ENCODE peak calls at places on chromosomes 12 and 14, in five cellular contexts. B, G, J, S and H are unnamed samples. For H3K9me3, the result is how much of the 10 kb centered on the place peaks cover.

GRCh38 chr12:115383668-115384067 is 699.7 kb upstream of the TBX3 start:
- DNase-seq in G (no peak), S (no peak), J (no peak), B (peak), H (peak)

GRCh38 chr14:22432348-22432976 is 156.6 kb downstream of the DAD1 start:
- DNase-seq in S (peak), B (no peak), J (peak), G (no peak), H (no peak)

GRCh38 chr14:72401632-72402428 is 469.6 kb downstream of the RGS6 start:
- DNase-seq in S (no peak), B (no peak), G (no peak), J (no peak), H (no peak)

GRCh38 chr12:109947511-109947910 is 47.4 kb downstream of the TCHP start:
- DNase-seq in J (no peak), B (no peak), S (no peak), G (no peak), H (no peak)

GRCh38 chr12:28253175-28253641 is 63.0 kb downstream of the CCDC91 start:
- DNase-seq in B (no peak), J (no peak), S (no peak), G (no peak), H (no peak)

GRCh38 chr14:49303952-49304516 is 282.1 kb downstream of the RPS29 start:
- DNase-seq in G (no peak), B (no peak), S (peak), J (peak), H (no peak)

GRCh38 chr12:4621511-4621910 is 27.3 kb downstream of the AKAP3 start:
- DNase-seq in J (no peak), S (no peak), G (no peak), B (no peak), H (no peak)

GRCh38 chr12:116878567-116879508 is 2.4 kb downstream of the HRK start:
- DNase-seq in B (no peak), S (no peak), G (no peak), J (no peak), H (no peak)

GRCh38 chr12:108321688-108322087 is 17.4 kb downstream of the CMKLR1 start:
- DNase-seq in S (no peak), G (no peak), B (no peak), J (no peak), H (no peak)

GRCh38 chr12:109773384-109774011 is 59.7 kb downstream of the TRPV4 start:
- DNase-seq in B (no peak), S (no peak), G (no peak), J (peak), H (peak)

GRCh38 chr14:91245029-91245428 is 525 bp upstream of the GPR68 start:
- DNase-seq in G (no peak), B (no peak), J (no peak), S (no peak), H (no peak)

GRCh38 chr12:26135010-26135420 is 10.2 kb upstream of the BHLHE41 start:
- DNase-seq in B (no peak), S (no peak), J (peak), G (no peak), H (no peak)

GRCh38 chr12:57679697-57680096 is 14.2 kb upstream of the OS9 start:
- DNase-seq in J (no peak), S (no peak), B (no peak), G (no peak), H (no peak)

GRCh38 chr12:122356192-122356635 is 66.3 kb downstream of the CLIP1 start:
- DNase-seq in S (peak), J (peak), G (no peak), B (no peak), H (no peak)

GRCh38 chr12:42237853-42238239 is 202 bp downstream of the YAF2 start:
- DNase-seq in G (no peak), J (no peak), B (no peak), S (no peak), H (no peak)

GRCh38 chr12:42235426-42235825 is 2.6 kb downstream of the YAF2 start:
- DNase-seq in S (peak), B (no peak), G (peak), J (peak), H (peak)

GRCh38 chr12:42236017-42236416 is 2.0 kb downstream of the YAF2 start:
- DNase-seq in G (no peak), J (no peak), S (no peak), B (no peak), H (no peak)

GRCh38 chr12:42238240-42239140 is at the start of gene YAF2:
- DNase-seq in B (peak), S (peak), G (peak), J (peak), H (peak)

GRCh38 chr12:42237052-42237852 is 796 bp downstream of the YAF2 start:
- DNase-seq in G (peak), J (peak), B (peak), S (peak), H (peak)
- TF ChIP-seq POLR2A in G (no peak), J (no peak), B (no peak), S (no peak), H (no peak)

GRCh38 chr12:32274665-32275064 is 124.7 kb upstream of the FGD4 start:
- DNase-seq in S (no peak), B (no peak), J (no peak), G (no peak), H (no peak)
- H3K9me3 ChIP-seq in S (under half), B (under half), J (under half), G (under half), H (under half)

DNA sequence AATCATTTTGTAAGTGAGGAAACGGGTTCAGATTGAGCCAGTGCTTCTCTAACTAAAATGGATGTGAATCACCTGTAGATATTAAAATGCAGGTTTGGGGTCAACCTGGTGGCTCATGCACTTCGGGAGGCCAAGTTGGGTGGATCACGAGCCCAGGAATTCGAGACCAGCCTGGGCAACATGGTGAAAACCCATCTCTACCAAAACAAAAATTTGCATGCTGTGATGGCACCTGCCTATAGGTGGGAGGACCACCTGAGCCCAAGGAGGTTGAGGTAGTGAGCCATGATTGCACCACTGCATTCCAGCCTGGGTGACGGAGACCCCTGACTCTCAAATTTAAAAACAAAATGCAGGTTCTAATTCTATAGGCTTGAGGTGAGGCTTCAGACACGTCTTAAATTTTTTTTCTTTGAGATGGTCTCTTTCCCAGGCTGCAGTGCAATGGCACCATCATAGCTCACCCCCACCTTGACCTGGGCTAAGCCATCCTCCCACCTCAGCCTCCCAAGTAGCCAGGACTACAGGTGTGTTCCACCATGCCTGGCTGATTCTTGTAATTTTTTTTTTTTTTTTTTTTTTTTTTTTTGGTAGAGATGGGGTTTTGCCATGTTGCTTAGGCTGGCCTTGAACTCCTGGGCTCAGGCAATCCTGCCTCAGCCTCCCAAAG is 9.0 kb downstream of the TUBA1C start:
- DNase-seq in S (no peak), J (no peak), G (no peak), B (no peak), H (no peak)
- TF ChIP-seq POLR2A in S (no peak), J (no peak), G (no peak), B (no peak), H (no peak)

DNA sequence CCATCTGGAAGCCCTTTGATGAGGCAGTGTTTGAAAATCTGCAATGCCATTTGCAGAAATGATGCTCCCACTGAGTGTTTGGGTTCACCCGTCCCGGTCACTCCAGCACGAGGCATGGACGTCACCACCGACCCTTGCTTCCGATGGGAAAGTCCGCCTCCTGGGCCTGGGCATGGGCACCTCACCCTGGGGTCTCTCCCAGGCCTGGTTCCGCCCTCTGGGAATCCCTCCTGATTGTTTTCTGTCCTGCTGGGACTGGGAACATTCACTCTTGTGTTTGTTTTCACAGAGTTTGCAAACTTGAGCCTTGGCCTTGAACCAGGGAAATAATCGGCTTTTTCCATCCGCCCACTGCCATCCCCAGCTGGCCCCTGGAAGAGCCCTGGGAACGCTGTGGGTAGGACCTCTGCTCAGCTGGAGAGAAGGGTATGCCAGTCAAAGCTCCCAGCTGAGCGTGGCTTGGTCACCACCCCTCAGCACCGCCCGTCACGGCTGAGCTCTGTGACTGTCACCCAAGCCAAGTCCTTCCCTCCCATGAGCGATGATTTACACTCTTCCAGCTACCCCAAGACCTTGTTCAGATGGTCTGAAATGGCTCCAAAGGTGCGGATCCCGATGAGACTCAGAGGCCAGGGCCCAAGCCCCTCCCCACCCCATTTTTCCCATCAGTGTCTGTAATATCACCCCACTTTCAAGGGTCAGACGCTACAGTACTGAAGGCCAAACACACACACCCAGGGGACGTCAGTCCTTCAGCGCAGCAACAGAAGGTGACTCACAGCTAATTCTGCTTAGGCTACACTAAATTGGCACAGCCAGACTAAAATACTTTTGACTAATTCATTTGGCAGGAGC is 34.1 kb upstream of the FZD10 start:
- DNase-seq in G (peak), B (peak), J (peak), S (peak), H (no peak)
- H3K9me3 ChIP-seq in G (under half), B (under half), J (under half), S (under half), H (under half)

GRCh38 chr12:31370645-31371620 is 45.0 kb upstream of the SINHCAF start:
- DNase-seq in S (no peak), J (no peak), G (no peak), B (no peak), H (no peak)
- TF ChIP-seq POLR2A in S (no peak), J (no peak), G (no peak), B (no peak), H (no peak)

GRCh38 chr14:82602794-82603193 is 1069.1 kb upstream of the SEL1L start:
- DNase-seq in B (no peak), S (no peak), G (no peak), J (no peak), H (no peak)

DNA sequence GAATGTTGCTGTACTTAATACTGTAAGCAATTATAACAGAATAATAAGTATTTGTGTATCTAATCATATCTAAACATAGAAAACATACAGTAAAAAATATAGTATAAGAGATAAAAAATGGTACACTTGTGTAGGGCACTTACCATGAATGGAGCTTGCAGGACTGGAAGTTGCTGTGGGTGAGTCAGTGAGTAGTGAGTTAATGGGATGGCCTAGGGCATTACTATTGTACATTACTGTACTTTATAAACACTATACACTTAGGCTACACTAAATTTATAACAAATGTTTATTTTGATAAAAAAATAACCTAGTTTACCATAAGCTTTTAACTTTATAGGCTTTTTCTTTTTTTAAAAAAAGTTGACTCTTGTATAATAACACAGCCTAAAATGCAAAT is 1071.2 kb upstream of the SEL1L start:
- DNase-seq in S (no peak), G (no peak), J (no peak), B (no peak), H (no peak)
- H3K9me3 ChIP-seq in S (under half), G (under half), J (under half), B (under half), H (under half)